ENCODE peak calls at places on chromosomes 2 and 18, in seven cellular contexts. One of them, this sample, is unnamed.

GRCh38 chr2:63622751-63623150 is 34.0 kb downstream of the MDH1 start:
- DNase-seq in mesothelial cell of epicardium: no peak
- DNase-seq in spleen: no peak
- DNase-seq in endodermal cell: no peak
- DNase-seq in colonic mucosa: no peak
- DNase-seq in fibroblast of pulmonary artery: no peak
- DNase-seq in ovary: no peak
- DNase-seq in this sample: no peak

GRCh38 chr18:74221081-74221480 is 70.7 kb downstream of the CYB5A start:
- DNase-seq in spleen: no peak
- DNase-seq in ovary: no peak
- DNase-seq in endodermal cell: no peak
- DNase-seq in colonic mucosa: no peak
- DNase-seq in mesothelial cell of epicardium: no peak
- DNase-seq in fibroblast of pulmonary artery: no peak
- DNase-seq in this sample: no peak

GRCh38 chr2:97857553-97857952 is 138.2 kb downstream of the TMEM131 start:
- DNase-seq in mesothelial cell of epicardium: no peak
- DNase-seq in colonic mucosa: no peak
- DNase-seq in fibroblast of pulmonary artery: no peak
- DNase-seq in endodermal cell: no peak
- DNase-seq in spleen: no peak
- DNase-seq in ovary: no peak
- DNase-seq in this sample: no peak

GRCh38 chr2:34738691-34739090 is 1139.6 kb upstream of the FAM98A start:
- DNase-seq in fibroblast of pulmonary artery: no peak
- DNase-seq in ovary: no peak
- DNase-seq in endodermal cell: peak
- DNase-seq in spleen: no peak
- DNase-seq in mesothelial cell of epicardium: no peak
- DNase-seq in colonic mucosa: no peak
- DNase-seq in this sample: no peak

GRCh38 chr2:238597638-238598528 is 171.2 kb downstream of the ASB1 start:
- DNase-seq in ovary: no peak
- DNase-seq in mesothelial cell of epicardium: no peak
- DNase-seq in endodermal cell: no peak
- DNase-seq in fibroblast of pulmonary artery: peak
- DNase-seq in colonic mucosa: no peak
- DNase-seq in spleen: no peak
- DNase-seq in this sample: no peak

GRCh38 chr2:119028327-119029174 is 86.6 kb downstream of the MARCO start:
- DNase-seq in ovary: peak
- DNase-seq in colonic mucosa: peak
- DNase-seq in endodermal cell: peak
- DNase-seq in fibroblast of pulmonary artery: peak
- DNase-seq in mesothelial cell of epicardium: no peak
- DNase-seq in spleen: no peak
- DNase-seq in this sample: no peak

GRCh38 chr18:49249523-49249922 is 210.9 kb downstream of the DYM start:
- DNase-seq in mesothelial cell of epicardium: no peak
- DNase-seq in fibroblast of pulmonary artery: peak
- DNase-seq in spleen: no peak
- DNase-seq in ovary: no peak
- DNase-seq in colonic mucosa: no peak
- DNase-seq in endodermal cell: no peak
- DNase-seq in this sample: peak

GRCh38 chr2:102460467-102460866 is 12.6 kb upstream of the SLC9A4 start:
- DNase-seq in fibroblast of pulmonary artery: no peak
- DNase-seq in colonic mucosa: no peak
- DNase-seq in endodermal cell: no peak
- DNase-seq in mesothelial cell of epicardium: no peak
- DNase-seq in spleen: no peak
- DNase-seq in ovary: no peak
- DNase-seq in this sample: no peak

GRCh38 chr2:13102340-13103063 is 385.8 kb downstream of the TRIB2 start:
- DNase-seq in fibroblast of pulmonary artery: no peak
- DNase-seq in endodermal cell: no peak
- DNase-seq in ovary: no peak
- DNase-seq in colonic mucosa: no peak
- DNase-seq in spleen: no peak
- DNase-seq in mesothelial cell of epicardium: no peak
- DNase-seq in this sample: no peak

GRCh38 chr2:117027646-117028045 is 786.8 kb upstream of the DDX18 start:
- DNase-seq in endodermal cell: no peak
- DNase-seq in colonic mucosa: no peak
- DNase-seq in ovary: no peak
- DNase-seq in fibroblast of pulmonary artery: no peak
- DNase-seq in spleen: no peak
- DNase-seq in mesothelial cell of epicardium: no peak
- DNase-seq in this sample: no peak

GRCh38 chr18:44637210-44638051 is 43.3 kb upstream of the SETBP1 start:
- DNase-seq in spleen: no peak
- DNase-seq in mesothelial cell of epicardium: no peak
- DNase-seq in ovary: no peak
- DNase-seq in endodermal cell: no peak
- DNase-seq in fibroblast of pulmonary artery: peak
- DNase-seq in colonic mucosa: no peak
- DNase-seq in this sample: no peak

GRCh38 chr18:37986665-37987064 is 421.1 kb upstream of the CELF4 start:
- DNase-seq in spleen: no peak
- DNase-seq in endodermal cell: no peak
- DNase-seq in ovary: no peak
- DNase-seq in mesothelial cell of epicardium: no peak
- DNase-seq in colonic mucosa: no peak
- DNase-seq in fibroblast of pulmonary artery: no peak
- DNase-seq in this sample: no peak

GRCh38 chr18:48811401-48811800 is 139.4 kb downstream of the SMAD7 start:
- DNase-seq in ovary: no peak
- DNase-seq in mesothelial cell of epicardium: no peak
- DNase-seq in endodermal cell: peak
- DNase-seq in spleen: no peak
- DNase-seq in fibroblast of pulmonary artery: no peak
- DNase-seq in colonic mucosa: no peak
- DNase-seq in this sample: no peak

GRCh38 chr2:180012523-180012922 is 5.4 kb upstream of the CWC22 start:
- DNase-seq in spleen: no peak
- DNase-seq in ovary: no peak
- DNase-seq in mesothelial cell of epicardium: no peak
- DNase-seq in endodermal cell: no peak
- DNase-seq in colonic mucosa: no peak
- DNase-seq in fibroblast of pulmonary artery: peak
- DNase-seq in this sample: no peak

GRCh38 chr2:234970467-234970866 is 18.6 kb downstream of the SH3BP4 start:
- DNase-seq in mesothelial cell of epicardium: no peak
- DNase-seq in ovary: no peak
- DNase-seq in colonic mucosa: no peak
- DNase-seq in spleen: no peak
- DNase-seq in fibroblast of pulmonary artery: no peak
- DNase-seq in endodermal cell: no peak
- DNase-seq in this sample: no peak

GRCh38 chr2:164826293-164827243 is 15.1 kb downstream of the COBLL1 start:
- DNase-seq in spleen: no peak
- DNase-seq in ovary: no peak
- DNase-seq in colonic mucosa: peak
- DNase-seq in endodermal cell: no peak
- DNase-seq in fibroblast of pulmonary artery: peak
- DNase-seq in mesothelial cell of epicardium: no peak
- DNase-seq in this sample: no peak

GRCh38 chr2:240143801-240144648 is 3.6 kb upstream of the OTOS start:
- DNase-seq in ovary: peak
- DNase-seq in spleen: peak
- DNase-seq in fibroblast of pulmonary artery: peak
- DNase-seq in colonic mucosa: peak
- DNase-seq in endodermal cell: peak
- DNase-seq in mesothelial cell of epicardium: peak
- DNase-seq in this sample: peak

GRCh38 chr2:21467910-21468309 is 344.1 kb downstream of the TDRD15 start:
- DNase-seq in ovary: no peak
- DNase-seq in fibroblast of pulmonary artery: no peak
- DNase-seq in endodermal cell: no peak
- DNase-seq in mesothelial cell of epicardium: no peak
- DNase-seq in spleen: no peak
- DNase-seq in colonic mucosa: no peak
- DNase-seq in this sample: no peak

GRCh38 chr2:185578293-185578692 is 160.3 kb upstream of the FSIP2 start:
- DNase-seq in ovary: no peak
- DNase-seq in colonic mucosa: no peak
- DNase-seq in endodermal cell: no peak
- DNase-seq in mesothelial cell of epicardium: no peak
- DNase-seq in fibroblast of pulmonary artery: no peak
- DNase-seq in spleen: no peak
- DNase-seq in this sample: no peak

GRCh38 chr2:65220432-65221131 is 7.0 kb upstream of the ACTR2 start:
- DNase-seq in mesothelial cell of epicardium: no peak
- DNase-seq in ovary: no peak
- DNase-seq in colonic mucosa: no peak
- DNase-seq in fibroblast of pulmonary artery: no peak
- DNase-seq in endodermal cell: no peak
- DNase-seq in spleen: no peak
- DNase-seq in this sample: no peak

GRCh38 chr2:66433945-66434678 is 813 bp upstream of the MEIS1 start:
- DNase-seq in endodermal cell: peak
- DNase-seq in spleen: peak
- DNase-seq in mesothelial cell of epicardium: peak
- DNase-seq in fibroblast of pulmonary artery: peak
- DNase-seq in ovary: peak
- DNase-seq in colonic mucosa: no peak
- DNase-seq in this sample: peak

GRCh38 chr2:127449898-127450297 is 31.7 kb downstream of the PROC start:
- DNase-seq in endodermal cell: no peak
- DNase-seq in colonic mucosa: no peak
- DNase-seq in mesothelial cell of epicardium: no peak
- DNase-seq in spleen: no peak
- DNase-seq in fibroblast of pulmonary artery: no peak
- DNase-seq in ovary: no peak
- DNase-seq in this sample: no peak

GRCh38 chr2:127453013-127453391 is 34.8 kb downstream of the PROC start:
- DNase-seq in spleen: no peak
- DNase-seq in colonic mucosa: no peak
- DNase-seq in fibroblast of pulmonary artery: no peak
- DNase-seq in ovary: no peak
- DNase-seq in mesothelial cell of epicardium: no peak
- DNase-seq in endodermal cell: no peak
- DNase-seq in this sample: no peak

GRCh38 chr2:127449439-127449838 is 31.2 kb downstream of the PROC start:
- DNase-seq in endodermal cell: no peak
- DNase-seq in ovary: no peak
- DNase-seq in colonic mucosa: no peak
- DNase-seq in fibroblast of pulmonary artery: no peak
- DNase-seq in spleen: no peak
- DNase-seq in mesothelial cell of epicardium: no peak
- DNase-seq in this sample: no peak

GRCh38 chr2:127453392-127454171 is 35.4 kb downstream of the PROC start:
- DNase-seq in colonic mucosa: no peak
- DNase-seq in spleen: no peak
- DNase-seq in endodermal cell: peak
- DNase-seq in fibroblast of pulmonary artery: peak
- DNase-seq in ovary: no peak
- DNase-seq in mesothelial cell of epicardium: no peak
- DNase-seq in this sample: no peak

GRCh38 chr2:127451981-127452380 is 33.8 kb downstream of the PROC start:
- DNase-seq in fibroblast of pulmonary artery: no peak
- DNase-seq in endodermal cell: no peak
- DNase-seq in mesothelial cell of epicardium: no peak
- DNase-seq in ovary: no peak
- DNase-seq in colonic mucosa: no peak
- DNase-seq in spleen: no peak
- DNase-seq in this sample: no peak
- TF ChIP-seq CTCF in fibroblast of pulmonary artery: no peak
- TF ChIP-seq CTCF in endodermal cell: no peak
- TF ChIP-seq CTCF in mesothelial cell of epicardium: no peak
- TF ChIP-seq CTCF in ovary: no peak
- TF ChIP-seq CTCF in colonic mucosa: no peak
- TF ChIP-seq CTCF in spleen: no peak
- TF ChIP-seq CTCF in this sample: no peak

DNA sequence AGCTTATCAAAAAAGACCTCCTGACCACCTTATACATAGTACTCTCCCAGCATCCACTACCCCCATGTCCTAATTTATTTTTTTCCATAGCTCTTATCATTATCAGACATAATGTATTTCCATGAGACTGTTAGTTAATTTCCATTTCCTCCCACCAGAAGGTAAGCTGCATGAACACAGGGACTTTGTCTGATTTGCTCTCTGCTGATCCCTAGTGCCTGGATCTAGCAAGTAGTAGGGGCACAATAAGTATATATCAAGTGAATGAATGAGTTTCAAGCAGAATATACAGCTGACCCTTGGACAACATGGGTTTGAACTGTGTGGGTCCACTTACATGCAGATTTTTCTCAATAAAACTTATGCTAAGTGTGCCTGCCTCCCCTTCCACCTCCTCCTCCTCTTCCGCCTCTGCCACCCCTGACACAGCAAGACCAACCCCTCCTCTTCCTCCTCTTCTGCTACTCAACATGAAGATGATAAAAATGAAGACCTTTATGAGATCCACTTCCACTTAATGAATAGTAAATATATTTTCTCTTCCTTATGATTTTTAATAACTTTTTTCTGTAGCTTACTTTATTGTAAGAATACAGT is 53.8 kb downstream of the CTAGE1 start:
- DNase-seq in endodermal cell: no peak
- DNase-seq in ovary: no peak
- DNase-seq in colonic mucosa: no peak
- DNase-seq in fibroblast of pulmonary artery: peak
- DNase-seq in mesothelial cell of epicardium: no peak
- DNase-seq in spleen: no peak
- DNase-seq in this sample: no peak
- TF ChIP-seq CTCF in endodermal cell: peak
- TF ChIP-seq CTCF in ovary: no peak
- TF ChIP-seq CTCF in colonic mucosa: peak
- TF ChIP-seq CTCF in fibroblast of pulmonary artery: peak
- TF ChIP-seq CTCF in mesothelial cell of epicardium: no peak
- TF ChIP-seq CTCF in spleen: no peak
- TF ChIP-seq CTCF in this sample: no peak

GRCh38 chr2:189347540-189347939 is 93.7 kb upstream of the WDR75 start:
- DNase-seq in spleen: no peak
- DNase-seq in fibroblast of pulmonary artery: peak
- DNase-seq in mesothelial cell of epicardium: no peak
- DNase-seq in endodermal cell: no peak
- DNase-seq in colonic mucosa: peak
- DNase-seq in ovary: no peak
- DNase-seq in this sample: no peak
- TF ChIP-seq CTCF in spleen: no peak
- TF ChIP-seq CTCF in fibroblast of pulmonary artery: peak
- TF ChIP-seq CTCF in mesothelial cell of epicardium: no peak
- TF ChIP-seq CTCF in endodermal cell: peak
- TF ChIP-seq CTCF in colonic mucosa: no peak
- TF ChIP-seq CTCF in ovary: peak
- TF ChIP-seq CTCF in this sample: no peak

DNA sequence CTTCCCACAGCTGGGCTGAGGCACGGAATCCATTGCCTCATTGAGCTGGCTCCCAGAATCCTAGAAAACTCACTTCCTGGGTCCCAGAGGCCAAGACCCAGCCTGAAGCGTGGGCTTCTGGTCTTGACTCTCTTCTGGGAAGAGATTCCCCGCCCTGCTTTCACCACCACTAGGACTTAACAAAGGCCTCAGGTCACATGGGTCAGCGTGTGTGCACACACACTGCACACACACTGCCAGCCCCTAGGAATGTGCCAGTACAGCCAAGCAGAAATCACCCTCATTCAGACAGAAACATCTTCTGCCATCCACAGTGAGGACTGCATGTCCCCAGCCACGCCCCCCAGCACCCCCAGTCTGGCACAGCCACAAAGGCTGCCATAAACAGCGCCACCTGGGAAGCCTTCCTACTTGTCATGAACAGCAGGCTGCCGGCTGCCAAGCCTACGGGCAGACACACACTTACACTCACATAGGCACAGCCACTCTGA is 165.7 kb downstream of the TNS1 start:
- DNase-seq in mesothelial cell of epicardium: no peak
- DNase-seq in ovary: peak
- DNase-seq in endodermal cell: peak
- DNase-seq in spleen: no peak
- DNase-seq in fibroblast of pulmonary artery: peak
- DNase-seq in colonic mucosa: peak
- DNase-seq in this sample: no peak
- TF ChIP-seq CTCF in mesothelial cell of epicardium: no peak
- TF ChIP-seq CTCF in ovary: no peak
- TF ChIP-seq CTCF in endodermal cell: peak
- TF ChIP-seq CTCF in spleen: no peak
- TF ChIP-seq CTCF in fibroblast of pulmonary artery: peak
- TF ChIP-seq CTCF in colonic mucosa: no peak
- TF ChIP-seq CTCF in this sample: no peak

This sample was measured in CD14-positive monocyte.